ENCODE peak calls at places on chromosome 2, in four cellular contexts. V is osteocyte, Y is HS-27A, K is H54. T is an unnamed sample.

GRCh38 chr2:100321881-100322820 is at the start of gene LONRF2:
- DNase-seq in V (no peak), K (peak), Y (no peak), T (no peak)

GRCh38 chr2:237445611-237446332 is 31.8 kb upstream of the COL6A3 start:
- DNase-seq in K (no peak), V (no peak), Y (no peak), T (no peak)

GRCh38 chr2:64700133-64700809 is 46.6 kb upstream of the SERTAD2 start:
- DNase-seq in V (no peak), K (no peak), Y (no peak), T (peak)

GRCh38 chr2:180203972-180204371 is 196.9 kb upstream of the CWC22 start:
- DNase-seq in Y (no peak), K (no peak), V (no peak), T (no peak)

GRCh38 chr2:172962824-172963223 is 112.8 kb upstream of the MAP3K20 start:
- DNase-seq in Y (no peak), K (no peak), V (no peak), T (peak)

GRCh38 chr2:49080681-49081080 is 73.6 kb downstream of the FSHR start:
- DNase-seq in Y (no peak), K (no peak), V (no peak), T (no peak)

GRCh38 chr2:40751981-40752380 is 300.1 kb upstream of the SLC8A1 start:
- DNase-seq in Y (no peak), V (no peak), K (no peak), T (no peak)

GRCh38 chr2:181389524-181389923 is 67.7 kb upstream of the ITGA4 start:
- DNase-seq in K (no peak), Y (no peak), V (no peak), T (peak)

GRCh38 chr2:240523451-240524281 is 34.1 kb downstream of the ANKMY1 start:
- DNase-seq in Y (no peak), V (peak), K (no peak), T (no peak)

GRCh38 chr2:159907914-159908313 is 109.9 kb upstream of the CD302 start:
- DNase-seq in Y (no peak), K (no peak), V (no peak), T (no peak)

GRCh38 chr2:187566712-187567111 is 12.5 kb upstream of the TFPI start:
- DNase-seq in Y (no peak), K (no peak), V (no peak), T (no peak)

GRCh38 chr2:201781583-201782051 is 884 bp upstream of the ALS2 start:
- DNase-seq in K (no peak), Y (no peak), V (no peak), T (no peak)

GRCh38 chr2:86027913-86028762 is 77.5 kb downstream of the POLR1A start:
- DNase-seq in Y (no peak), V (no peak), K (no peak), T (no peak)

GRCh38 chr2:45412754-45413379 is 198.2 kb downstream of the SRBD1 start:
- DNase-seq in K (no peak), V (no peak), Y (no peak), T (no peak)

GRCh38 chr2:12456293-12457151 is 260.2 kb upstream of the TRIB2 start:
- DNase-seq in V (no peak), K (peak), Y (peak), T (peak)

GRCh38 chr2:55418512-55419235 is 982 bp downstream of the CCDC88A start:
- DNase-seq in Y (no peak), K (no peak), V (no peak), T (no peak)

GRCh38 chr2:127528487-127528886 is 2.2 kb upstream of the IWS1 start:
- DNase-seq in V (no peak), Y (no peak), K (no peak), T (no peak)

GRCh38 chr2:2743164-2743571 is 412.1 kb upstream of the MYT1L start:
- DNase-seq in K (peak), V (no peak), Y (no peak), T (no peak)

GRCh38 chr2:178331474-178332431 is 119.2 kb downstream of the PRKRA start:
- DNase-seq in K (no peak), V (no peak), Y (no peak), T (no peak)

GRCh38 chr2:160784034-160784433 is 290.4 kb upstream of the RBMS1 start:
- DNase-seq in K (no peak), Y (no peak), V (no peak), T (no peak)

GRCh38 chr2:98730851-98731708 is at the start of gene MGAT4A:
- DNase-seq in V (no peak), Y (no peak), K (peak), T (peak)

GRCh38 chr2:234847364-234847635 is 104.5 kb upstream of the SH3BP4 start:
- DNase-seq in K (no peak), Y (no peak), V (no peak), T (no peak)

GRCh38 chr2:38128653-38129052 is 52.7 kb upstream of the CYP1B1 start:
- DNase-seq in K (no peak), Y (no peak), V (no peak), T (peak)

GRCh38 chr2:85878719-85879390 is 9.9 kb downstream of the ST3GAL5 start:
- DNase-seq in K (no peak), Y (no peak), V (no peak), T (no peak)

GRCh38 chr2:32485399-32485798 is 128.6 kb downstream of the BIRC6 start:
- DNase-seq in K (no peak), V (no peak), Y (no peak), T (no peak)

GRCh38 chr2:112161431-112162145 is 23.4 kb downstream of the FBLN7 start:
- DNase-seq in K (no peak), V (no peak), Y (no peak), T (no peak)

GRCh38 chr2:144516981-144517824 is 2.7 kb downstream of the ZEB2 start:
- DNase-seq in Y (no peak), V (no peak), K (no peak), T (no peak)

GRCh38 chr2:39455826-39456225 is 18.7 kb upstream of the MAP4K3 start:
- DNase-seq in Y (no peak), K (no peak), V (no peak), T (no peak)

GRCh38 chr2:60551241-60552095 is 2.0 kb downstream of the BCL11A start:
- DNase-seq in Y (no peak), V (peak), K (no peak), T (peak)

GRCh38 chr2:64021578-64021977 is 2.4 kb upstream of the VPS54 start:
- DNase-seq in Y (no peak), V (no peak), K (no peak), T (no peak)

GRCh38 chr2:235506291-235506996 is 12.6 kb downstream of the AGAP1 start:
- DNase-seq in Y (no peak), V (no peak), K (no peak), T (no peak)

GRCh38 chr2:182951948-182952663 is 85.7 kb upstream of the FRZB start:
- DNase-seq in V (no peak), K (no peak), Y (no peak), T (no peak)

GRCh38 chr2:55043841-55044240 is 6.4 kb downstream of the RTN4 start:
- DNase-seq in Y (no peak), K (no peak), V (no peak), T (no peak)

GRCh38 chr2:222561817-222562424 is 94.0 kb downstream of the FARSB start:
- DNase-seq in V (no peak), Y (no peak), K (peak), T (peak)

GRCh38 chr2:88600038-88600465 is 27.2 kb downstream of the EIF2AK3 start:
- DNase-seq in K (peak), V (no peak), Y (peak), T (peak)

GRCh38 chr2:42829556-42830510 is 37.5 kb upstream of the HAAO start:
- DNase-seq in Y (no peak), K (no peak), V (peak), T (no peak)

GRCh38 chr2:32739679-32740078 is 111.8 kb downstream of the TTC27 start:
- DNase-seq in Y (no peak), V (no peak), K (no peak), T (no peak)

GRCh38 chr2:71512386-71512785 is 59.0 kb downstream of the DYSF start:
- DNase-seq in Y (no peak), V (no peak), K (no peak), T (no peak)

GRCh38 chr2:239818531-239819011 is 206.6 kb downstream of the NDUFA10 start:
- DNase-seq in V (peak), Y (no peak), K (no peak), T (no peak)

GRCh38 chr2:135825131-135825854 is 11.7 kb downstream of the LCT start:
- DNase-seq in V (no peak), K (no peak), Y (no peak), T (no peak)